ENCODE peak calls at places on chromosomes 6 and 20, in five cellular contexts. One of them, this sample, is unnamed.

GRCh38 chr6:28980797-28981390 is 24.2 kb downstream of the ZNF311 start:
- DNase-seq in H1: no peak
- DNase-seq in HCT116: peak
- DNase-seq in HepG2: peak
- DNase-seq in K562: peak
- DNase-seq in this sample: peak

GRCh38 chr6:145214570-145214969 is 520.8 kb downstream of the EPM2A start:
- DNase-seq in H1: no peak
- DNase-seq in HCT116: peak
- DNase-seq in HepG2: peak
- DNase-seq in K562: peak
- DNase-seq in this sample: no peak

GRCh38 chr6:4848382-4849068 is 72.3 kb downstream of the CDYL start:
- DNase-seq in H1: no peak
- DNase-seq in HCT116: no peak
- DNase-seq in HepG2: peak
- DNase-seq in K562: peak
- DNase-seq in this sample: no peak

GRCh38 chr6:161482517-161482903 is 208.6 kb upstream of the AGPAT4 start:
- DNase-seq in H1: no peak
- DNase-seq in HCT116: no peak
- DNase-seq in HepG2: no peak
- DNase-seq in K562: no peak
- DNase-seq in this sample: no peak

GRCh38 chr6:25088513-25088912 is 152.8 kb upstream of the RIPOR2 start:
- DNase-seq in H1: no peak
- DNase-seq in HCT116: no peak
- DNase-seq in HepG2: no peak
- DNase-seq in K562: no peak
- DNase-seq in this sample: no peak

GRCh38 chr6:2909718-2910117 is 6.6 kb upstream of the SERPINB9 start:
- DNase-seq in H1: no peak
- DNase-seq in HCT116: no peak
- DNase-seq in HepG2: no peak
- DNase-seq in K562: peak
- DNase-seq in this sample: no peak

GRCh38 chr6:32074996-32075532 is 34.1 kb downstream of the TNXB start:
- DNase-seq in H1: no peak
- DNase-seq in HCT116: no peak
- DNase-seq in HepG2: no peak
- DNase-seq in K562: no peak
- DNase-seq in this sample: no peak

GRCh38 chr6:164151161-164151728 is 736.7 kb downstream of the QKI start:
- DNase-seq in H1: no peak
- DNase-seq in HCT116: no peak
- DNase-seq in HepG2: no peak
- DNase-seq in K562: no peak
- DNase-seq in this sample: no peak

GRCh38 chr6:170553686-170554085 is 483 bp upstream of the TBP start:
- DNase-seq in H1: no peak
- DNase-seq in HCT116: no peak
- DNase-seq in HepG2: no peak
- DNase-seq in K562: no peak
- DNase-seq in this sample: no peak

GRCh38 chr6:166618866-166619761 is 7.9 kb downstream of the RPS6KA2 start:
- DNase-seq in H1: no peak
- DNase-seq in HCT116: no peak
- DNase-seq in HepG2: no peak
- DNase-seq in K562: no peak
- DNase-seq in this sample: no peak

DNA sequence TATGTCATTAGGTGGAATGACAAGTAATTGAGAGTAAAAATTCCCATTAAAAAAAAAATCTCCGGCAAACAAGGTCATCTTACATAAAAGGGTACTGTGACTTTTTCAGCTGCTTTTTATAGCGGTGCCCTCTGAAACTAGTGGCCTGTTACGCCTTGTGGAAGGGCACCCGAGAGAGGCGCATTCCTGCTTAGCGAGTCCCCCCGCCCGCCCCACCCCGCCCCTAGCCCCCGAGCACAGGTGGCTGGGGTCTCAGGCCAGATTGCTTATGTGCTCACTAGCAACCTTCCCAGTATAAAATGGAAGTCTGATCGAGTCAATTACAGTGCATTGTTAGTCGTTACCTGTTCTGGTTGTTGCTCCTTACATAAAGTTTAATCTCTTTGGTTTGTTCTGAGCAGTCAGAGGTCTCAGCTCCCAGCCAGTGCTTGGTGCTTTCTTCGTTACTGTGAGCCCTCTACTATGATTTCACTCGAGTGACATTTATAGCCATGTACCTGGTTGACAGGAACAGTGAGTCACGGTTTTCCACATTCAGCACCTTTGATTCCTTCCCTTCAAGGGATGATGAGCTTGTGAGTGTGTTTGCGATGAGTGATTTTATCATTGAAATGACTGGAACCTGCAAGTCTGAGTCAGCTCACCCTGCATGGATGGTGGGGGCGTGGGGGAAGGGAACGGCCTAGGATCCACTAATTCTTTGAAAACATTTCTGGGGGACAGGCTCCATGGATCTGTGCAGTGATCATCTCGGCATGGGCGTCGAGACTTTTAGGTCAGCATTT is 47.6 kb downstream of the ZDHHC14 start:
- DNase-seq in H1: no peak
- DNase-seq in HCT116: peak
- DNase-seq in HepG2: peak
- DNase-seq in K562: peak
- DNase-seq in this sample: no peak
- TF ChIP-seq ATF3 in H1: no peak
- TF ChIP-seq ATF3 in HCT116: peak
- TF ChIP-seq ATF3 in HepG2: no peak
- TF ChIP-seq ATF3 in K562: no peak
- TF ChIP-seq ATF3 in this sample: no peak

DNA sequence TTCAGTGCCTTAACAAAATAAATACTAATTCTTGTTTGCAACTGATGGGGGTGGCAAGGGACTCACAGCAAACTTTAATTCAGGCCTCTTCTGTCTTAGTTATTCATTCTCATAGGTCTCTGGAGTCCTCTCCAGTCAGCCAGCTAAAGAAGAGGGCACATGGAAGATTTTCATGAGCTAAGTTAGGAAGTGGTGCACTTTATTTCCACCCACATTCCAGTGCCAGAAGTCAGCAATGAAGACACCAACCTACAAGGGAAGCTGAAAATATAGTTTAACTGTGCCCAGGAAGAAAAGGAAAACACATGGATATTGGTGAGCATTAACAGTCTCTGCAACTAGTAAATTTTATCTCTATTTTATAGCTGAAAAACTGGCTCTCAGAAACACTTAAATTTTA is 16.7 kb upstream of the IRAK1BP1 start:
- DNase-seq in H1: no peak
- DNase-seq in HCT116: no peak
- DNase-seq in HepG2: no peak
- DNase-seq in K562: no peak
- DNase-seq in this sample: no peak
- TF ChIP-seq SIN3A in H1: no peak
- TF ChIP-seq SIN3A in HCT116: no peak
- TF ChIP-seq SIN3A in HepG2: no peak
- TF ChIP-seq SIN3A in K562: no peak
- TF ChIP-seq SIN3A in this sample: no peak

DNA sequence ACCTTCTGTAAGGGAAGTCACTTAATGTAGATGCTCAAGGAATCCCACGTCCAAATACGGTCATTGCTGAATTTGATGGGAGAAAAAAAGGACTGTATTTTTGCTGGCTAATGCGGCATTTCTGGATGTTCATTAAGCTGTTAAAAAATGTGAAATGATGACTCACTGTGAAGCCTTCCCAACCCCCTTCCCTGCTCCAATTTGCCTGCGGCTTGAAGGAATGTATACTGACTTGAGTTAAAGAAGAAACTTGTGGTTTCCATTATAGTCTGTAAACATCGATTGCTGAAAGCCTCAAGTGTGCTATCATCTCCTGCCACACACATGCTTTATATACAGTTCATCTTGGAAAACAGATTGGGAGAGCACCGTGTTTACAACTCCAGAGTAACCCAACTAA is 249.1 kb upstream of the JAG1 start:
- DNase-seq in H1: no peak
- DNase-seq in HCT116: no peak
- DNase-seq in HepG2: no peak
- DNase-seq in K562: no peak
- DNase-seq in this sample: no peak
- TF ChIP-seq ATF3 in H1: no peak
- TF ChIP-seq ATF3 in HCT116: no peak
- TF ChIP-seq ATF3 in HepG2: no peak
- TF ChIP-seq ATF3 in K562: no peak
- TF ChIP-seq ATF3 in this sample: no peak

GRCh38 chr6:114559419-114559818 is 216.6 kb upstream of the HS3ST5 start:
- DNase-seq in H1: no peak
- DNase-seq in HCT116: no peak
- DNase-seq in HepG2: no peak
- DNase-seq in K562: no peak
- DNase-seq in this sample: no peak

GRCh38 chr6:114558153-114558552 is 215.3 kb upstream of the HS3ST5 start:
- DNase-seq in H1: no peak
- DNase-seq in HCT116: no peak
- DNase-seq in HepG2: no peak
- DNase-seq in K562: no peak
- DNase-seq in this sample: no peak

GRCh38 chr6:114557089-114557488 is 214.3 kb upstream of the HS3ST5 start:
- DNase-seq in H1: no peak
- DNase-seq in HCT116: no peak
- DNase-seq in HepG2: no peak
- DNase-seq in K562: no peak
- DNase-seq in this sample: no peak
- TF ChIP-seq SIN3A in H1: no peak
- TF ChIP-seq SIN3A in HCT116: no peak
- TF ChIP-seq SIN3A in HepG2: no peak
- TF ChIP-seq SIN3A in K562: no peak
- TF ChIP-seq SIN3A in this sample: no peak

DNA sequence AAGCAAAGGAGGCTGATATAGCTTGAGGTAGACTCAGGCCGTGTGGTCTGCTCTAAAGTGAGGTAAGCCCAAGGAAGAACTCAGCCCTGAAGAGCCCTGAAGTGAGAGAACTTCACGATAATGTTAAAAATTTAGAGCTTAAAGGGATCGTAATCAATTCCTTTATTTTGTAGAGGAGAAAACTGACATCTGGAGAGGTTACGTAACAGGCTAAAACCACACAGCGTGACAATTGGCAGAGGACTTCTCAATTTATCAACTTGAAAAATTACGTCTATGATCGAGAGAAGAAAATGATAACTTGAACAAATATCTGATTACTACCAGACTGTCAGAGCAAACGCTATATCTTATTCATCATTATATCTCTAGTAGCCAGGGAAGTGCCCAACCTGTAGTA is 121.8 kb upstream of the FOXO3 start:
- DNase-seq in H1: no peak
- DNase-seq in HCT116: no peak
- DNase-seq in HepG2: no peak
- DNase-seq in K562: no peak
- DNase-seq in this sample: no peak
- TF ChIP-seq ATF3 in H1: no peak
- TF ChIP-seq ATF3 in HCT116: no peak
- TF ChIP-seq ATF3 in HepG2: no peak
- TF ChIP-seq ATF3 in K562: no peak
- TF ChIP-seq ATF3 in this sample: no peak